ENCODE peak calls at places on chromosomes 7 and 10, in five cellular contexts. K is stimulated activated naive CD8-positive, alpha-beta T cell treated with anti-CD3 and anti-CD28 coated beads, Interleukin-15, amount 100 ng/mL, for 72 hours; E is stimulated activated CD8-positive, alpha-beta memory T cell treated with anti-CD3 and anti-CD28 coated beads, Interleukin-7, amount 100 ng/mL, for 1 hour; Z is EL; Y is progenitor cell of endocrine pancreas. W is an unnamed sample.

GRCh38 chr7:27750336-27750735 is 10.4 kb downstream of the TAX1BP1 start:
- DNase-seq in E (no peak), K (no peak), Z (no peak), Y (no peak), W (no peak)

GRCh38 chr7:156124356-156124755 is 312.1 kb upstream of the SHH start:
- DNase-seq in K (no peak), Y (no peak), Z (no peak), E (no peak), W (no peak)

GRCh38 chr10:114708717-114709352 is 50.8 kb upstream of the ABLIM1 start:
- DNase-seq in E (no peak), K (no peak), Z (peak; percentile 91), Y (no peak), W (peak; percentile 87)

GRCh38 chr7:43639858-43640491 is 57.1 kb downstream of the STK17A start:
- DNase-seq in E (no peak), K (no peak), Y (no peak), Z (peak; percentile 57), W (peak; percentile 96)

GRCh38 chr10:110762109-110762848 is 109.4 kb upstream of the PDCD4 start:
- DNase-seq in Y (no peak), Z (no peak), E (no peak), K (no peak), W (no peak)

GRCh38 chr7:158973440-158973839 is 117.1 kb downstream of the DYNC2I1 start:
- DNase-seq in Z (peak; percentile 8), E (no peak), Y (no peak), K (peak; percentile 38), W (no peak)

GRCh38 chr10:35564276-35564982 is 40.7 kb upstream of the GJD4 start:
- DNase-seq in E (no peak), K (no peak), Y (no peak), Z (peak; percentile 56), W (peak; percentile 47)

GRCh38 chr7:40232242-40232929 is 97.6 kb downstream of the SUGCT start:
- DNase-seq in E (no peak), K (no peak), Y (no peak), Z (peak; percentile 71), W (peak; percentile 83)

GRCh38 chr10:130022501-130023299 is 58.6 kb upstream of the EBF3 start:
- DNase-seq in K (no peak), Z (peak; percentile 93), E (no peak), Y (no peak), W (peak; percentile 48)

GRCh38 chr7:5532520-5533335 is 109.1 kb upstream of the TNRC18 start:
- DNase-seq in E (no peak), Z (no peak), Y (no peak), K (no peak), W (no peak)

GRCh38 chr7:842436-843031 is 10.3 kb downstream of the SUN1 start:
- DNase-seq in Y (no peak), K (no peak), Z (no peak), E (no peak), W (peak; percentile 25)

GRCh38 chr10:103690281-103690680 is 165.1 kb downstream of the SH3PXD2A start:
- DNase-seq in Z (no peak), E (no peak), K (no peak), Y (no peak), W (no peak)

GRCh38 chr10:17512341-17513001 is 58.1 kb upstream of the ST8SIA6 start:
- DNase-seq in K (no peak), E (no peak), Z (peak; percentile 99), Y (no peak), W (peak; percentile 98)

GRCh38 chr7:137754076-137754851 is 92.5 kb downstream of the DGKI start:
- DNase-seq in K (no peak), E (no peak), Z (no peak), Y (no peak), W (no peak)

W was measured in astrocyte of the spinal cord.